ENCODE peak calls at places on chromosomes 5 and 9, in nine cellular contexts. T is endothelial cell of umbilical vein, L is spleen, Z is IMR-90, N is GM12878, O is tibial nerve, F is adrenal gland, Y is HCT116, J is GM12892. B is an unnamed sample.

GRCh38 chr5:98368141-98368540 is 405.3 kb upstream of the RGMB start:
- DNase-seq in T (peak), L (no peak), Z (peak), N (no peak), O (no peak), F (no peak), Y (no peak), J (no peak), B (no peak)

GRCh38 chr9:93828331-93829097 is 126.6 kb downstream of the BARX1 start:
- DNase-seq in T (no peak), L (no peak), Z (no peak), N (no peak), O (no peak), F (no peak), Y (no peak), J (no peak), B (no peak)

GRCh38 chr5:135488727-135489465 is 36.7 kb upstream of the TIFAB start:
- DNase-seq in T (peak), L (no peak), Z (peak), N (no peak), O (no peak), F (peak), Y (peak), J (no peak), B (no peak)

GRCh38 chr5:62139741-62140140 is 166.3 kb upstream of the KIF2A start:
- DNase-seq in T (no peak), L (no peak), Z (no peak), N (no peak), O (no peak), F (no peak), Y (no peak), J (no peak), B (no peak)

GRCh38 chr9:126334626-126335621 is 8.3 kb downstream of the MVB12B start:
- DNase-seq in T (peak), L (no peak), Z (peak), N (no peak), O (no peak), F (no peak), Y (no peak), J (no peak), B (no peak)

GRCh38 chr9:79573697-79573976 is 1.9 kb downstream of the TLE4 start:
- DNase-seq in T (no peak), L (no peak), Z (no peak), N (no peak), O (no peak), F (no peak), Y (no peak), J (no peak), B (no peak)

GRCh38 chr5:38323645-38324295 is 65.4 kb downstream of the EGFLAM start:
- DNase-seq in T (no peak), L (no peak), Z (peak), N (no peak), O (no peak), F (no peak), Y (no peak), J (no peak), B (no peak)

GRCh38 chr9:95139121-95139520 is 178.4 kb downstream of the FANCC start:
- DNase-seq in T (no peak), L (peak), Z (no peak), N (no peak), O (no peak), F (no peak), Y (no peak), J (no peak), B (no peak)

GRCh38 chr9:6714176-6714575 is 43.6 kb upstream of the KDM4C start:
- DNase-seq in T (no peak), L (no peak), Z (no peak), N (no peak), O (no peak), F (no peak), Y (no peak), J (no peak), B (no peak)

GRCh38 chr9:87635656-87636501 is 90.0 kb upstream of the CTSL start:
- DNase-seq in T (no peak), L (no peak), Z (no peak), N (no peak), O (no peak), F (no peak), Y (no peak), J (no peak), B (no peak)
- TF ChIP-seq POLR2A in T (no peak), L (no peak), Z (no peak), N (no peak), O (no peak), F (no peak), Y (no peak), J (no peak), B (no peak)

GRCh38 chr5:2378976-2379375 is 372.5 kb downstream of the IRX2 start:
- DNase-seq in T (no peak), L (peak), Z (no peak), N (no peak), O (no peak), F (no peak), Y (no peak), J (no peak), B (no peak)
- TF ChIP-seq POLR2A in T (no peak), L (no peak), Z (no peak), N (no peak), O (no peak), F (no peak), Y (no peak), J (no peak), B (no peak)

GRCh38 chr9:14522627-14523379 is 170.4 kb downstream of the ZDHHC21 start:
- DNase-seq in T (no peak), L (no peak), Z (no peak), N (no peak), O (no peak), F (no peak), Y (no peak), J (no peak), B (no peak)

GRCh38 chr9:14524881-14525515 is 168.2 kb downstream of the ZDHHC21 start:
- DNase-seq in T (no peak), L (no peak), Z (no peak), N (no peak), O (no peak), F (no peak), Y (no peak), J (no peak), B (no peak)

GRCh38 chr9:14523545-14523944 is 169.7 kb downstream of the ZDHHC21 start:
- DNase-seq in T (no peak), L (no peak), Z (no peak), N (no peak), O (no peak), F (no peak), Y (no peak), J (no peak), B (no peak)

GRCh38 chr9:14526504-14526903 is 166.7 kb downstream of the ZDHHC21 start:
- DNase-seq in T (no peak), L (no peak), Z (no peak), N (no peak), O (no peak), F (no peak), Y (no peak), J (no peak), B (no peak)

GRCh38 chr9:14525840-14526239 is 167.4 kb downstream of the ZDHHC21 start:
- DNase-seq in T (no peak), L (no peak), Z (no peak), N (no peak), O (no peak), F (no peak), Y (no peak), J (no peak), B (no peak)
- TF ChIP-seq POLR2A in T (no peak), L (no peak), Z (no peak), N (no peak), O (no peak), F (no peak), Y (no peak), J (no peak), B (no peak)

GRCh38 chr5:132410451-132411381 is 41.2 kb downstream of the SLC22A5 start:
- DNase-seq in T (peak), L (peak), Z (peak), N (no peak), O (peak), F (peak), Y (no peak), J (peak), B (peak)
- TF ChIP-seq POLR2A in T (peak), L (peak), Z (peak), N (peak), O (peak), F (peak), Y (no peak), J (peak), B (peak)

DNA sequence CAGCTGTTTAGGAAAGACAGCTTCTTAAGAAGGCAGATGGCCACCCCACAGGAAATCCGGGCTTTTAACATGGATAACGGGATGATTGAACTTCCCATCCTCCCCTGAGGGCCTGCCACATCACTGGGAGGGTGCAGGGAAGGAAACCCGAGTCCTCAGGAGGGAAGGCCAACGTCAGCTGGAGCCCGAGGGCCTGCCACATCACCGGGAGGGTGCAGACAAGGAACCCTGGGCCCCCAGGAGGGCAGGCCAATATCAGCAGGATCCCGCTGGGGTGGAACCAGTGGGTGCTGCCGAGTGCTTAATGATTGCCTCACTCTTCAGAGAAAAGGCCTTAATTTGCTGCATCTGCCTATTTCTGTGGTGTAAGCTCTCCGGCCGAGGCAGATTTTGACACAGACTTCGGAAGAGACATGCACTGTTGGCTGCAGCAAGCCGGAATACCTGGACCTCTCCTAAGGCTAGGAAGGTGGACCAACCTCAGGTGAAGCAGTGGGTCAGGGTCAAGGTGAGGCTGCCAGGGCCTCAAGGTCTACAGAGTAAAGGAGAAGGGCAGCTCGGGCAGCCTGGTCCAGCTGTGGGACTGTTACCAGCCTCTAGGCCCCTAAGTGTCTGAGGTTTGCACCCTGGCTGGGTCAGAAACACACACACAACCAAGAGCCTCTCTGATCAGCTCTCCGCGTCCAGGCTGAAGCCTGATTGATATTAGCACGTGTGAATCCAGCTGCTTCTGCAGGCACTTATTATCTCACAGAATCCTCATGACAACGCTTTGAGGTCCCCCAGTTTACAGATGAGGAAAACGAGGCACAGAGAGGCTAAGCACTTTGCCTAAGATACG is 14.8 kb upstream of the COL5A1 start:
- DNase-seq in T (no peak), L (peak), Z (peak), N (no peak), O (peak), F (peak), Y (no peak), J (no peak), B (no peak)
- TF ChIP-seq POLR2A in T (no peak), L (no peak), Z (no peak), N (no peak), O (no peak), F (no peak), Y (no peak), J (no peak), B (no peak)

DNA sequence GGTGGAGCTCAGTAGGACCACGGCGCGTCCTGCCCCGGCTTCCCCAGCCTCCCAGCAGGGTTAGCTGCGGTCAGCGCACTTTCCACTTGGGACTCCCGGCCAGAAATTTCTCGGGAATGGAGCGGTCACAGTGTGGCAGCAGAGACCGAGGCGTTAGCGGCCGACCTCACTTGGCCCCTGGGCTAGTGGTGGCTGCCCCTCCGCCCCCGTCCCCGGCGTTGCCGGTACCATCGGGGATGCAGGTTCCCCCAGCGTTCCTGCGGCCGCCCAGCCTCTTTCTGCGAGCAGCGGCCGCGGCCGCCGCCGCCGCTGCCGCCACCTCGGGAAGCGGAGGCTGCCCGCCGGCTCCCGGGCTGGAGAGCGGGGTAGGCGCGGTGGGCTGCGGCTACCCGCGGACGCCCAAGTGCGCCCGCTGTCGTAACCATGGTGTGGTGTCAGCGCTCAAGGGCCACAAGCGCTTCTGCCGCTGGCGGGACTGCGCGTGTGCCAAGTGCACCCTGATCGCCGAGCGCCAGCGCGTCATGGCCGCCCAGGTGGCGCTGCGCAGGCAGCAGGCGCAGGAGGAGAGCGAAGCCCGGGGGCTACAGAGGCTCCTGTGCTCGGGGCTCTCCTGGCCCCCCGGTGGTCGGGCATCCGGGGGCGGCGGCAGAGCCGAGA is 454 bp downstream of the DMRTA1 start:
- DNase-seq in T (peak), L (peak), Z (peak), N (no peak), O (no peak), F (peak), Y (no peak), J (peak), B (peak)
- TF ChIP-seq POLR2A in T (no peak), L (no peak), Z (no peak), N (no peak), O (no peak), F (no peak), Y (no peak), J (no peak), B (no peak)

DNA sequence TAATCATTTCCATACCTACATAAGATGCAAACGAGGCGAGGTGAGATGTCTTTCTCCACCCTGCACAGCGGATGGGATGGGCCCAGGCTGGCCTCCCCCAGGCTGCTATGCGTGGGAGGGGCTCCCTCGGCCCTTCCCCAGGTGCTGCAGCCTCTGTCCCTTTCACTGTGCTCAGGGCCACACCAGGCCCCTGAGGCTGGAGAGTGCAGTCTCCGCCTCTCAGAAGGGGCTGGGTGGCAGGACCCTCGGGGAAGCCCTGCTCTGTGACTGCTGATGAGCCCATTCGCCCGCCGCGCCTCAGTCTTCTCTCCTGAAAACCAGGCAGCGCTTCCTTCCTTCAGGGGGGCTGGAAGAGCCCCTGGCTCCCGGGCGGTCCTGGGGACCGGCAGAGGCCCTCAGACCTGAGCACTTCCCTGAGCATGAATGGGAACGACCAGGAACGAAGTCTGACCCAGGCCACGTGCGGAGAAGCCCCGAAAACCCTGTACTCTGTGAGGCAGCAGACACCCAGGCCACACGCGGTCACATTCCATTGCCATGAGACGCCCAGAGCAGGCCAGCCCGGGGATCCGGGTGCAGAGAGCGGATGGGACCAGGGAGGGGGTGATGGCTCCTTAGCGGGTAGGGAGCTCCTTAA is 21.9 kb upstream of the NOTCH1 start:
- DNase-seq in T (no peak), L (no peak), Z (peak), N (no peak), O (no peak), F (peak), Y (peak), J (no peak), B (no peak)
- TF ChIP-seq POLR2A in T (no peak), L (no peak), Z (no peak), N (no peak), O (no peak), F (no peak), Y (no peak), J (no peak), B (no peak)

GRCh38 chr5:142191776-142192175 is 83.2 kb downstream of the NDFIP1 start:
- DNase-seq in T (no peak), L (no peak), Z (no peak), N (no peak), O (no peak), F (no peak), Y (no peak), J (no peak), B (no peak)
- TF ChIP-seq POLR2A in T (no peak), L (no peak), Z (no peak), N (no peak), O (no peak), F (no peak), Y (no peak), J (no peak), B (no peak)

DNA sequence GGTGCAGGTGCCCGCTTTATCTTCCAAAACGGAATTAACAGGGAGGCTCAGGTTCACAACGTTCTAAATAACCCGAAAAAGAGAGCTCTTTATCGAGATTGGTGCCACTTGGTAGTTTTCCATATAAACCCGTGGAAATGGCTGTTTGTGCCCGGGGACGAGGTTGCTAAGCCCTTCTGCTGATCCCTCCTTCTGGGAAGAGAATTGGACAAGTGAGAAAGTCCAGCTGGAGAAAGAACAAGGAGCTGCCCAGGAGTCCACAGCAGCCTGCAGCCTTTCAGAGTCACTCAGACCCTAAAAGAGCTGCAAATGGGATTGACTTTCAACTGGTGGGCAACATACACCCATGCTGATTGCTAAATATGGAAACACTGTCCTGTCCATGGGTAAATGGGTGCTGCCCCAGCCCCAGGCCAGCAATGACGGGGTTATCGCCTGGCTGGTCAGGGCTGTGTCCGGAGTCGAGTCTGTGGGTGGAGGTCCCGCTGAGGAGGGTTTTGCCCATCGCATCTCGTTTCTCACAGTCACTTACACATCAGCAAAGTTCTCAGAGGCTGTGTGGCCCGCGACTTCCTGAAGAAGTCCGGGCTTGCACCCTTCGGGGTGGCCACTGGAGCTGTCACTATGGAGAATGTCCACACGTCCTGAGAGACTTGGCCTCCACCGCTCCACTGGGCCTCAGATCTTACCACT is 40.7 kb upstream of the HSD17B3 start:
- DNase-seq in T (no peak), L (peak), Z (no peak), N (no peak), O (no peak), F (no peak), Y (no peak), J (no peak), B (no peak)
- TF ChIP-seq POLR2A in T (no peak), L (no peak), Z (no peak), N (no peak), O (no peak), F (no peak), Y (no peak), J (no peak), B (no peak)